ENCODE peak calls at places on chromosome 19, in eight cellular contexts. J is stimulated activated CD8-positive, alpha-beta memory T cell treated with anti-CD3 and anti-CD28 coated beads, Interleukin-7, amount 100 ng/mL, for 1 hour; Q is amygdala; X is HS-27A; C is thyroid gland; P is HCT116; R is cardiac muscle cell; F is A549. V is an unnamed sample.

GRCh38 chr19:38195237-38195636 is 28.8 kb downstream of the DPF1 start:
- DNase-seq in J (no peak), Q (no peak), X (no peak), C (no peak), P (no peak), R (no peak), F (no peak), V (no peak)

GRCh38 chr19:35267818-35268545 is 780 bp upstream of the USF2 start:
- DNase-seq in J (peak), Q (peak), X (peak), C (peak), P (peak), R (peak), F (peak), V (no peak)

GRCh38 chr19:48638831-48639381 is 1.7 kb upstream of the DBP start:
- DNase-seq in J (no peak), Q (no peak), X (no peak), C (peak), P (no peak), R (no peak), F (no peak), V (no peak)

GRCh38 chr19:17966497-17967257 is at the start of gene KCNN1:
- DNase-seq in J (no peak), Q (no peak), X (no peak), C (no peak), P (no peak), R (no peak), F (peak), V (no peak)

GRCh38 chr19:37564624-37565369 is 29.8 kb downstream of the ZNF571 start:
- DNase-seq in J (no peak), Q (no peak), X (no peak), C (no peak), P (no peak), R (no peak), F (no peak), V (no peak)

GRCh38 chr19:29610574-29611271 is 4.6 kb downstream of the POP4 start:
- DNase-seq in J (peak), Q (peak), X (peak), C (peak), P (peak), R (peak), F (peak), V (no peak)

GRCh38 chr19:51948979-51949378 is 21.7 kb downstream of the ZNF613 start:
- DNase-seq in J (no peak), Q (peak), X (no peak), C (peak), P (no peak), R (peak), F (no peak), V (no peak)

GRCh38 chr19:41753936-41754529 is 1.3 kb upstream of the CEACAM6 start:
- DNase-seq in J (peak), Q (no peak), X (peak), C (peak), P (peak), R (peak), F (peak), V (no peak)

GRCh38 chr19:7681336-7682174 is 922 bp downstream of the TRAPPC5 start:
- DNase-seq in J (peak), Q (peak), X (no peak), C (peak), P (peak), R (peak), F (peak), V (peak)

GRCh38 chr19:3403489-3404323 is 37.3 kb downstream of the NFIC start:
- DNase-seq in J (no peak), Q (peak), X (no peak), C (peak), P (no peak), R (peak), F (no peak), V (no peak)